ENCODE peak calls at places on chromosome 3, in seven cellular contexts. Z, H, N, J, D, E and P are unnamed samples.

GRCh38 chr3:64909757-64910475 is 222.1 kb upstream of the ADAMTS9 start:
- DNase-seq in Z (no peak), D (no peak), E (no peak), H (no peak), N (no peak), J (no peak), P (no peak)

GRCh38 chr3:121018917-121019321 is 110.9 kb downstream of the STXBP5L start:
- DNase-seq in H (no peak), D (no peak), N (no peak), J (no peak), Z (peak), E (no peak), P (no peak)

GRCh38 chr3:46935168-46935858 is 41.2 kb downstream of the CCDC12 start:
- DNase-seq in H (peak), E (no peak), N (peak), Z (peak), D (no peak), J (peak), P (peak)

GRCh38 chr3:40148827-40149226 is 160.7 kb upstream of the EIF1B start:
- DNase-seq in H (no peak), J (no peak), E (no peak), D (no peak), N (no peak), Z (no peak), P (no peak)

GRCh38 chr3:171654809-171655208 is 155.5 kb downstream of the PLD1 start:
- DNase-seq in H (no peak), D (no peak), N (peak), Z (peak), J (no peak), E (no peak), P (peak)

GRCh38 chr3:111321786-111322185 is 220.2 kb upstream of the CD96 start:
- DNase-seq in D (no peak), Z (no peak), H (no peak), E (no peak), J (peak), N (no peak), P (no peak)

GRCh38 chr3:82643948-82644347 is 882.5 kb upstream of the GBE1 start:
- DNase-seq in H (peak), D (no peak), J (peak), N (no peak), Z (no peak), E (no peak), P (no peak)

GRCh38 chr3:101970212-101970611 is 120.9 kb downstream of the NFKBIZ start:
- DNase-seq in D (no peak), E (no peak), H (no peak), J (no peak), N (no peak), Z (no peak), P (no peak)